ENCODE peak calls at places on chromosomes 16 and 17, in nine cellular contexts. T, G, Z, I, K, S, F, A and B are unnamed samples.

GRCh38 chr16:86431540-86431939 is 78.8 kb upstream of the FOXF1 start:
- DNase-seq in K (no peak), A (no peak), I (no peak), T (no peak), F (no peak), G (no peak), Z (peak), S (no peak), B (no peak)

GRCh38 chr16:24758373-24758772 is 28.9 kb downstream of the TNRC6A start:
- DNase-seq in K (peak), T (no peak), I (peak), S (no peak), F (no peak), Z (no peak), G (no peak), A (no peak), B (no peak)

GRCh38 chr16:48317614-48318013 is 67.6 kb downstream of the SIAH1 start:
- DNase-seq in K (peak), T (peak), S (no peak), F (no peak), Z (no peak), G (no peak), A (no peak), I (peak), B (no peak)

GRCh38 chr17:65163990-65164495 is 26.9 kb downstream of the RGS9 start:
- DNase-seq in A (peak), Z (no peak), F (no peak), S (peak), G (no peak), I (peak), K (peak), T (peak), B (peak)

GRCh38 chr17:27342059-27342458 is 48.1 kb downstream of the WSB1 start:
- DNase-seq in S (no peak), F (no peak), Z (no peak), T (no peak), G (no peak), A (no peak), I (no peak), K (no peak), B (no peak)

GRCh38 chr16:86924537-86924936 is 346.2 kb downstream of the FOXL1 start:
- DNase-seq in A (no peak), S (no peak), Z (no peak), G (no peak), K (peak), T (no peak), I (no peak), F (no peak), B (no peak)

GRCh38 chr17:50059759-50060273 is 3.9 kb downstream of the ITGA3 start:
- DNase-seq in A (no peak), S (no peak), G (no peak), F (no peak), K (peak), T (no peak), I (peak), Z (no peak), B (no peak)

GRCh38 chr17:56723471-56723870 is 110.2 kb downstream of the C17orf67 start:
- DNase-seq in K (no peak), I (no peak), Z (no peak), F (no peak), A (no peak), S (no peak), G (no peak), T (no peak), B (no peak)

GRCh38 chr16:87602005-87602790 is at the start of gene JPH3:
- DNase-seq in S (no peak), I (no peak), A (no peak), K (no peak), F (peak), Z (peak), T (no peak), G (no peak), B (no peak)

GRCh38 chr17:4591529-4591928 is 7.2 kb downstream of the SMTNL2 start:
- DNase-seq in T (no peak), F (no peak), A (no peak), S (no peak), I (peak), K (peak), G (no peak), Z (no peak), B (no peak)

GRCh38 chr17:2083613-2084128 is 28.8 kb downstream of the HIC1 start:
- DNase-seq in K (no peak), T (no peak), Z (no peak), A (peak), F (no peak), G (peak), S (no peak), I (peak), B (peak)

GRCh38 chr17:83065660-83066542 is 13.5 kb upstream of the METRNL start:
- DNase-seq in F (no peak), T (no peak), Z (no peak), K (no peak), G (no peak), S (no peak), A (no peak), I (no peak), B (no peak)

GRCh38 chr16:13823501-13823900 is 96.5 kb upstream of the ERCC4 start:
- DNase-seq in I (no peak), F (no peak), Z (no peak), S (no peak), G (no peak), T (no peak), K (no peak), A (no peak), B (no peak)

GRCh38 chr17:8835631-8836364 is 31.7 kb downstream of the PIK3R6 start:
- DNase-seq in G (no peak), Z (no peak), I (no peak), F (no peak), A (no peak), T (no peak), S (no peak), K (no peak), B (no peak)

GRCh38 chr16:25034916-25035315 is 19.7 kb upstream of the ARHGAP17 start:
- DNase-seq in Z (no peak), S (no peak), F (no peak), G (no peak), K (no peak), I (no peak), A (no peak), T (no peak), B (no peak)

GRCh38 chr17:43338886-43339516 is 59.8 kb upstream of the ARL4D start:
- DNase-seq in I (peak), T (peak), S (peak), K (peak), F (peak), A (no peak), Z (peak), G (peak), B (no peak)